ENCODE peak calls at places on chromosomes 4 and X, in eight cellular contexts. X is adrenal gland, B is IMR-90, T is testis, W is Peyer's patch, A is ovary, J is breast epithelium, S is HCT116. F is an unnamed sample.

GRCh38 chrX:29872831-29873230 is 342.5 kb upstream of the MAGEB2 start:
- DNase-seq in A (no peak), B (no peak), W (no peak), X (no peak), T (no peak), S (no peak), J (no peak), F (no peak)

GRCh38 chrX:134734343-134735001 is 76.2 kb upstream of the PLAC1 start:
- DNase-seq in X (no peak), J (no peak), S (no peak), T (peak; percentile 54), W (no peak), B (peak; percentile 80), A (peak; percentile 34), F (no peak)

GRCh38 chr4:108030332-108030731 is 40.6 kb downstream of the HADH start:
- DNase-seq in J (no peak), W (no peak), T (peak; percentile 38), X (peak; percentile 70), A (no peak), S (peak; percentile 16), B (peak; percentile 76), F (peak; percentile 32)

GRCh38 chrX:65813245-65813644 is 145.8 kb downstream of the MSN start:
- DNase-seq in S (no peak), B (no peak), W (no peak), J (no peak), X (no peak), T (no peak), A (no peak), F (no peak)

GRCh38 chrX:26922278-26922677 is 540.9 kb downstream of the PPP4R3C start:
- DNase-seq in A (no peak), B (no peak), S (no peak), W (no peak), X (no peak), J (no peak), T (no peak), F (no peak)

GRCh38 chr4:176277162-176277904 is 8.3 kb upstream of the ASB5 start:
- DNase-seq in W (no peak), J (no peak), S (peak; percentile 39), A (peak; percentile 23), X (peak; percentile 67), T (peak; percentile 65), B (peak; percentile 71), F (no peak)

GRCh38 chr4:143156853-143157252 is 27.9 kb upstream of the USP38 start:
- DNase-seq in A (no peak), W (no peak), B (no peak), X (no peak), S (no peak), T (no peak), J (no peak), F (no peak)

GRCh38 chr4:1002131-1002630 is 9.0 kb upstream of the SLC26A1 start:
- DNase-seq in B (no peak), A (peak; percentile 78), X (peak; percentile 62), S (no peak), W (no peak), T (peak; percentile 41), J (peak; percentile 44), F (peak; percentile 45)

GRCh38 chr4:23877758-23878229 is 12.1 kb downstream of the PPARGC1A start:
- DNase-seq in B (peak; percentile 84), J (no peak), X (peak; percentile 47), A (no peak), W (peak; percentile 55), S (no peak), T (no peak), F (no peak)

GRCh38 chr4:88533937-88534750 is 10.6 kb upstream of the PYURF start:
- DNase-seq in J (no peak), W (no peak), X (no peak), A (no peak), S (no peak), T (no peak), B (peak; percentile 94), F (no peak)

GRCh38 chrX:103793541-103793932 is 16.9 kb downstream of the PLP1 start:
- DNase-seq in S (no peak), T (no peak), X (no peak), B (peak; percentile 39), J (no peak), W (no peak), A (no peak), F (no peak)

GRCh38 chr4:125420499-125420898 is 105.7 kb downstream of the FAT4 start:
- DNase-seq in B (no peak), W (no peak), X (no peak), A (no peak), S (no peak), J (no peak), T (no peak), F (no peak)

GRCh38 chrX:154140206-154140605 is 3.8 kb upstream of the OPN1LW start:
- DNase-seq in S (no peak), J (no peak), W (no peak), A (no peak), T (no peak), X (no peak), B (no peak), F (no peak)

GRCh38 chrX:154138857-154139256 is 5.2 kb upstream of the OPN1LW start:
- DNase-seq in J (no peak), X (no peak), B (no peak), T (no peak), W (no peak), S (no peak), A (no peak), F (no peak)

GRCh38 chrX:154140742-154141141 is 3.3 kb upstream of the OPN1LW start:
- DNase-seq in A (no peak), T (no peak), J (no peak), S (no peak), X (no peak), B (no peak), W (no peak), F (no peak)

GRCh38 chrX:154135458-154136229 is 8.4 kb upstream of the OPN1LW start:
- DNase-seq in J (no peak), B (no peak), T (no peak), W (no peak), A (no peak), S (no peak), X (no peak), F (no peak)

DNA sequence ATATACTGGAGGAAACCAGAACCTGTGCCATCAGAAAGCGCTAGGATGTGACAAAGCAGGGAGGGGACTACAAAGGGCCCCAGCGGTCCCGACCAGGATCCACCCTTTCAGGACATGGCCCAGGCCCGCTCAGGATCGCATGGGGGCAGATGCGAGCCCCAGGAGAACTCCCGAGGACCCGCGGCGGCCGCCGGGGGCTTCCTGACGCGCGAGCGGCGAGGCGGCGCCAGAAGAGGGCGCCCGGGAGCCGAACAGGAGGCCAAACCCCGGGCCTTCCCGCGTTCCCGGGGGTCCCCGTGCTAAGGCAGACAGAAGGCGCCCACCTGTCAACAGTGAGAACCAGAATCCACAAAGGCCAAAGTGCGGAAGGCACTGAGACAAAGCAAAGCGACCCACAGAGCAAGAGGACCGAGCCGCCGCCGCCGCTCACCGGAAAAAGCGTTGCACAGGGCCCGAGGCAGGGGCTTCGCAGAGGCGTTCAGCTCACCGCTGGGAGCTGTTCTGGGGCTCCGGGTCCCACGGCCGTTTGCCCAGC is 7.3 kb upstream of the OPN1LW start:
- DNase-seq in W (peak; percentile 73), S (peak; percentile 21), T (peak; percentile 75), X (peak; percentile 77), A (peak; percentile 77), J (peak; percentile 42), B (peak; percentile 25), F (peak; percentile 40)
- H3K27ac ChIP-seq in W (peak overlapping the region; percentile 39), S (no peak overlapping the region), T (peak overlapping the region; percentile 45), X (peak overlapping the region; percentile 35), A (no peak overlapping the region), J (no peak overlapping the region), B (no peak overlapping the region), F (no peak overlapping the region)

DNA sequence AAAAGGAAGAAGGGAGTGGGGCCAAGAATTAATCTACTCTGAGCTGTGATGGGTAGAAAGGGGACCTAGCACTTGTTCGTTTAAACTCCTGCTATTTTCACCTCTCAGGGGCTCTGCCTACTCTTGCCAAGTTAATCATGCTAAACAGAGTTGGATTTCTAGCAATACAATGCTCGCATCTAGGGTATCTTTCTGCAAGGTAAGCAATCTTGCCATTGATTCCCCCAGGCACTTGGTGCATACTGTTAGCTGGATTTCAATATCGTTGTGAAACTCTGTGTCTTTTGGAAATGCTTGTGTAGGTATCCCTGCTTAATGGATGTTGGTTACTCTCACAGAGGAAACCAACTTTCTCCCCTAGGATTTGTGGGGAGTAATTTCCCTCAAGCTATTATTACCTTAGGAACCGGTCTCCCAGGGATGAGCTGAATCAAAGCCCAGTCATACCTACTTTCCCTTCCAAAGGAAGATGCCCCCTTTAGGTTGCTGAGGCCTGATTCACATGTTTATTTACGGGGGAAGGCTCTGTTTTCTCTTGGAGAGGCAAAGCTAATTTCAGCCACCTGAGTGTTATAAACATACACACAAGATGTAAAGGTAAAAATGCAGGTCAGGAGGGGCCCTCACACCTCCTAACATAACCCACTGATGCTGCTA is 366.8 kb downstream of the FBXW7 start:
- DNase-seq in T (no peak), W (no peak), S (no peak), J (no peak), A (no peak), B (no peak), X (no peak), F (no peak)
- TF ChIP-seq CTCF in T (no peak), W (no peak), S (no peak), J (no peak), A (no peak), B (no peak), X (no peak), F (no peak)

GRCh38 chr4:169008478-169008877 is 1.6 kb downstream of the CBR4 start:
- DNase-seq in J (no peak), B (no peak), T (no peak), W (no peak), S (no peak), X (no peak), A (no peak), F (no peak)
- TF ChIP-seq POLR2A in J (no peak), B (no peak), T (no peak), W (no peak), S (no peak), X (no peak), A (no peak), F (no peak)

GRCh38 chrX:13093489-13094140 is 49.2 kb upstream of the FAM9C start:
- DNase-seq in W (no peak), X (no peak), B (no peak), A (no peak), T (no peak), J (no peak), S (no peak), F (no peak)

GRCh38 chrX:13091111-13091765 is 46.8 kb upstream of the FAM9C start:
- DNase-seq in A (no peak), W (no peak), T (no peak), J (no peak), B (no peak), S (no peak), X (no peak), F (no peak)

GRCh38 chrX:13092455-13092941 is 48.1 kb upstream of the FAM9C start:
- DNase-seq in S (no peak), X (peak; percentile 35), W (no peak), T (no peak), B (no peak), J (peak; percentile 31), A (no peak), F (no peak)

GRCh38 chrX:13094780-13095425 is 50.5 kb upstream of the FAM9C start:
- DNase-seq in W (no peak), B (peak; percentile 24), X (no peak), T (peak; percentile 24), A (no peak), J (no peak), S (no peak), F (no peak)

DNA sequence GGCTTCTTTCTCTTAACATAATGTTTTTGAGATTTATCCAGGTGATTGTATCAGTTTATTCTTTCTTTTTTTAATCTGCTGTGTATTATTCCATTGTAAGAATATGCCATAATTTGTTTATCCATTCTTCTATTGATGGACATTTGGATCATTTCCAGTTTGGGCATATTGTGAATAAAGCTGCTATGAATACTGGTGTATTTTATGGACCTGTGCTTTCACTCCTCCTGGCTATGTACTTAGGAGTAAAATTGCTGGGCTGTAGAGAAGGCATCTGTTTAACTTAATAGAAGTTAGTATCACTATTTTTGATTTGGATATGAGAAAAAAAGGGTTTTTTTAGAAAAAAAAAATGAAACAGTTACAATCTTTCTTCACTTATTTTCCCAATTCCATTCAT is 50.0 kb upstream of the FAM9C start:
- DNase-seq in S (no peak), W (no peak), A (no peak), X (no peak), T (no peak), B (no peak), J (no peak), F (no peak)
- H3K27ac ChIP-seq in S (no peak overlapping the region), W (peak overlapping the region; percentile 39), A (no peak overlapping the region), X (no peak overlapping the region), T (no peak overlapping the region), B (no peak overlapping the region), J (no peak overlapping the region), F (no peak overlapping the region)

F was measured in tibial nerve.